ENCODE peak calls at places on chromosome 10, in four cellular contexts. A is D721Med, J is kidney epithelial cell, G is progenitor cell of endocrine pancreas. E is an unnamed sample.

GRCh38 chr10:70266056-70266455 is 17.7 kb downstream of the NPFFR1 start:
- DNase-seq in G (no peak), A (no peak), J (no peak), E (no peak)

GRCh38 chr10:61902448-61903183 is 1.1 kb downstream of the ARID5B start:
- DNase-seq in J (no peak), A (no peak), G (no peak), E (peak)

GRCh38 chr10:118251791-118252190 is 90.3 kb downstream of the FAM204A start:
- DNase-seq in G (no peak), A (no peak), J (no peak), E (no peak)

GRCh38 chr10:18381679-18382078 is 241.5 kb downstream of the CACNB2 start:
- DNase-seq in G (no peak), J (no peak), A (no peak), E (no peak)

GRCh38 chr10:90023950-90024349 is 322.6 kb downstream of the KIF20B start:
- DNase-seq in J (no peak), A (no peak), G (no peak), E (no peak)

GRCh38 chr10:17657116-17657500 is 13.2 kb downstream of the STAM start:
- DNase-seq in A (no peak), J (no peak), G (no peak), E (no peak)

GRCh38 chr10:84329094-84329611 is 764 bp downstream of the CCSER2 start:
- DNase-seq in J (no peak), A (no peak), G (no peak), E (peak)

GRCh38 chr10:86765548-86765947 is 9.1 kb downstream of the BMPR1A start:
- DNase-seq in G (no peak), A (no peak), J (no peak), E (no peak)

GRCh38 chr10:115355162-115355760 is 262.1 kb downstream of the ATRNL1 start:
- DNase-seq in J (peak), G (peak), A (no peak), E (peak)

GRCh38 chr10:43420369-43421200 is 11.6 kb upstream of the HNRNPF start:
- DNase-seq in J (no peak), A (no peak), G (peak), E (peak)

GRCh38 chr10:124428207-124428777 is 9.6 kb upstream of the OAT start:
- DNase-seq in A (no peak), J (no peak), G (no peak), E (no peak)

GRCh38 chr10:122327237-122328206 is 47.0 kb upstream of the PLEKHA1 start:
- DNase-seq in J (no peak), A (no peak), G (no peak), E (no peak)

GRCh38 chr10:122113161-122113944 is 124.4 kb downstream of the TACC2 start:
- DNase-seq in J (no peak), A (peak), G (peak), E (peak)

GRCh38 chr10:95388539-95388938 is 97.7 kb upstream of the PDLIM1 start:
- DNase-seq in A (no peak), J (no peak), G (no peak), E (no peak)

GRCh38 chr10:19983880-19984279 is 167.6 kb downstream of the PLXDC2 start:
- DNase-seq in A (no peak), J (no peak), G (no peak), E (no peak)

GRCh38 chr10:101562231-101562630 is 25.8 kb downstream of the POLL start:
- DNase-seq in A (no peak), G (no peak), J (no peak), E (no peak)

GRCh38 chr10:75408911-75409885 is 7.6 kb upstream of the ZNF503 start:
- DNase-seq in A (peak), J (no peak), G (peak), E (no peak)

GRCh38 chr10:64044098-64044497 is 522.9 kb downstream of the REEP3 start:
- DNase-seq in A (no peak), G (no peak), J (no peak), E (no peak)

GRCh38 chr10:118035358-118036031 is 11.2 kb downstream of the RAB11FIP2 start:
- DNase-seq in G (no peak), J (no peak), A (no peak), E (peak)

GRCh38 chr10:33252794-33253203 is 81.7 kb downstream of the NRP1 start:
- DNase-seq in G (no peak), A (no peak), J (no peak), E (peak)

GRCh38 chr10:110648743-110649651 is 4.9 kb downstream of the RBM20 start:
- DNase-seq in G (no peak), A (no peak), J (no peak), E (no peak)

GRCh38 chr10:33721509-33721908 is 387.0 kb upstream of the NRP1 start:
- DNase-seq in G (no peak), J (no peak), A (no peak), E (no peak)

GRCh38 chr10:80528901-80529300 is 8.8 kb upstream of the SH2D4B start:
- DNase-seq in G (no peak), J (no peak), A (no peak), E (no peak)

GRCh38 chr10:80530816-80531215 is 6.9 kb upstream of the SH2D4B start:
- DNase-seq in J (no peak), G (no peak), A (no peak), E (no peak)

GRCh38 chr10:80528185-80528700 is 9.5 kb upstream of the SH2D4B start:
- DNase-seq in J (no peak), A (no peak), G (no peak), E (no peak)

GRCh38 chr10:80529604-80530003 is 8.1 kb upstream of the SH2D4B start:
- DNase-seq in J (no peak), G (no peak), A (no peak), E (peak)

DNA sequence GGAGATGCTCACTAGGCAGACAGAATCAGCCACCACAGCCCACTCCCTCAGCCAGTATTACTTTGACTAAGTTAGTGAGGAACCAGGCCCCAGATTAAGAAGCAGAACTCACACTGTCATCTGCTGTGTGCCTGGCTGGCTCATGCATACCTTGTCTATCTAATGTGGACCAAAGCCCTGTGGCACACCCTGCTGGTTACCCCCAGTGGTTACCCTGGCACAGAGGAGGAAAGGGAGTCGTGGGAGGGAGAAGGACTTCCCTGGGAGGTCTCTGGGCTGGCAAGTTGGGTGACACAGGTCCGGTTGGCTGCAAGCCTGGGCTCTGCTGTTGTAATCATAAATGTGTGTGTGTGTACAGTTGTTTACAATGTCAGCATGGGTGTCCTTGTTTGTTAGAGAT is 7.5 kb upstream of the SH2D4B start:
- DNase-seq in G (no peak), J (no peak), A (no peak), E (peak)
- TF ChIP-seq CTCF in G (no peak), J (peak), A (no peak), E (peak)

GRCh38 chr10:113007821-113008220 is 57.8 kb downstream of the TCF7L2 start:
- DNase-seq in A (no peak), G (no peak), J (no peak), E (peak)

GRCh38 chr10:113007343-113007771 is 57.3 kb downstream of the TCF7L2 start:
- DNase-seq in G (no peak), A (no peak), J (no peak), E (no peak)

GRCh38 chr10:113015201-113015600 is 65.2 kb downstream of the TCF7L2 start:
- DNase-seq in A (no peak), G (no peak), J (no peak), E (no peak)

GRCh38 chr10:113006656-113007342 is 56.8 kb downstream of the TCF7L2 start:
- DNase-seq in J (no peak), A (no peak), G (no peak), E (no peak)

DNA sequence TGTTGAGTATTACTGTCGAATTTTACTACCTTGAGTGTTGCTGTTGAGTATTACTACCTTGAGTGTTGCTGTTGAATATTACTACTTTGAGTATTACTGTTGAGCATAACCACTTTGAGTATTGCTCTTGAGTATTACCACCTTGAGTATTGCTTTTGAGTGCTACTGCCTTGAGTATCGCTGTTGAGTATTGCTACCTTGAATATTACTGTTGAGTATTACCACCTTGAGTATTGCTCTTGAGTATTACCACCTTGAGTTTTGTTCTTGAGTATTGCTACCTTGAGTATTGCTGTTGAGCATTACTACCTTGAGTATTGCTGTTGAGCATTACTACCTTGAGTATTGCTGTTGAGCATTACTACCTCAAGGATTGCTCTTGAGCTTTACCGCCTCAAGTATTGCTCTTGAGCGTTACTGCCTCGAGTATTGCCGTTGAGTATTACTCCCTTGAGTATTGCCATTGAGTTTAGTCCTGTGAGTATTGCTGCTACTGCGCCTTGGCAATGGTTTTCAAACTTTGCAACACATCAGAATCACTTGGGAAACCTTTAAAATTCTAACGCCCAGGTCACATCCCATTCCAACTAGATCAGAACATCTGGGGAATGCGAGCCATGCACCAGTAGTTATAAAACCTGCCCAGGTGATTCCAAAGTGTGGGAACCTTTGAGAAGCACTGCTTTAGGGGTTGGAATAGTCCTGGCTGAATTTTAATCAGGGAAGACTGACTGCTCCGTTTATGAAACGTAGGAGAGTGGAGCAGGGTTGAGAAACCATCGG is 61.7 kb downstream of the TCF7L2 start:
- DNase-seq in J (no peak), A (no peak), G (no peak), E (no peak)
- TF ChIP-seq CTCF in J (no peak), A (no peak), G (no peak), E (no peak)

DNA sequence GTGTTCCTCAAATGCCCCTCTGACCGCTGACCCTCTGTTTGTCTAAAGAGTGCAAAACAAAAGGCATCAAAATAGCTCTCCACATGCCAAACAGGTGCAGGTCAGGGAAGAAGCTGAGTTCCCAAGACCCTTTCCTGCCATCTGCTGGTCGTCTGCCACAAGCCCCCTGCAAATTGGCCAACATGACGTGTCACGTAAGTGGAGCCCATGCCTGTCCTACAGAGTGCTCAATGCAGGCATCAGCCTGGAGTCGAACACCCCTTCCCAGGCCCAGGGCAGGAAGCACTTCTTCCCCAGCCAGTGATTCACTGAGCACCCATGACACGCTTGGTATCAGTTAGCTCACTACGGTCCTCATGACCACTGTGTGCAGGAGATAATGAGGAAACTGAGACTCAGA is 14.1 kb downstream of the TMEM72 start:
- DNase-seq in G (peak), J (no peak), A (no peak), E (no peak)
- TF ChIP-seq CTCF in G (peak), J (peak), A (peak), E (no peak)

GRCh38 chr10:50794490-50794889 is 54.8 kb downstream of the ASAH2B start:
- DNase-seq in J (no peak), A (no peak), G (no peak), E (no peak)

DNA sequence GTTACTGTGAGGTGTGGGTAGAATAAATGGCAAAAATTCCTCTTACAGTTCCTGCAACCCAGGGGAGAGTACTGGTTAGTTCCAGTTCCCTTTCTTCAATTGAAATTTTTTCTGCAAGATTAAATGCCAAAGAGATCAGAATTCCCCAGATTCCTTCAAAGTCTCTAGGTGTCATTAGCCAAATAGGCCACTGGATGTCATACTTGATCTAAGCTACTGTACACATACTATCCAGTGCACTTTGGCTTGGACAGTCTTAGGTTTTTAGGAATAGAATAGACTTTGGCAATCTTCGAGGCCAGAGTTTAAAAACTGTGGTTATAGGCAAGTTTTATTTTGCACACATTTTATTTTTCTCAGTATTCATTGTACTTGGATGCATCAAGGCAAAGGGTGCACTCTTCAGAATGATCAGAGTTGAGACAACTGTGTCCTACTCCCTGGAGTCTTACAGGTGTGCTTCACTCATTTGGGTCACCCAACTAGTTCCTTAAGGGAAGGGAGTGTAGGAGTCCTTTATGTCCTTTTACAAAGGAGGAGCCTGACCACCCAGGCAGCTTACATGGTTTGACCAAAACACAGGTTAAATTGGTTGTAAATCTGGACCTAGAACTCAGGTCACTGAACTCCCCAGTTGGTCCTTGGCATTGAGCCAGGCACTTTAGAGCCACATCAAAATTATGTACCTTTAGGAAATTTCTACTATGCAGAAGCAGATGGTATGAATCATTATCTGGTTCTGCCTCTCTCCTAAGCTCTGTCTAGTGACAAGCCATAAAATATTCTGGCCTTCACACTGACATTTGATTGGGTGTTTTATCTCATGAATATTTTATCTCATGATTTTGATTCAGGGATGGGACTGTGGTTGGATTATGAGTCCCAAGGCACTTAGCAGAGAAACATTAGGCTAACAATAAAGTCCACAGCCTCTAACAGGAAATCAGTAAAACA is 49.5 kb downstream of the ASAH2B start:
- DNase-seq in A (no peak), J (peak), G (no peak), E (peak)
- TF ChIP-seq CTCF in A (peak), J (peak), G (peak), E (peak)

GRCh38 chr10:50367732-50368131 is 116.4 kb upstream of the ASAH2 start:
- DNase-seq in J (no peak), A (no peak), G (no peak), E (peak)
- TF ChIP-seq CTCF in J (peak), A (peak), G (peak), E (peak)

GRCh38 chr10:15092855-15093408 is 4.2 kb upstream of the RPP38 start:
- DNase-seq in A (no peak), J (no peak), G (no peak), E (no peak)

GRCh38 chr10:15083674-15084501 is 4.7 kb downstream of the ACBD7 start:
- DNase-seq in A (no peak), G (no peak), J (no peak), E (no peak)

GRCh38 chr10:15091418-15091817 is 2.8 kb upstream of the ACBD7 start:
- DNase-seq in A (no peak), G (no peak), J (no peak), E (no peak)

GRCh38 chr10:15084502-15084922 is 4.1 kb downstream of the ACBD7 start:
- DNase-seq in J (peak), A (no peak), G (no peak), E (peak)

DNA sequence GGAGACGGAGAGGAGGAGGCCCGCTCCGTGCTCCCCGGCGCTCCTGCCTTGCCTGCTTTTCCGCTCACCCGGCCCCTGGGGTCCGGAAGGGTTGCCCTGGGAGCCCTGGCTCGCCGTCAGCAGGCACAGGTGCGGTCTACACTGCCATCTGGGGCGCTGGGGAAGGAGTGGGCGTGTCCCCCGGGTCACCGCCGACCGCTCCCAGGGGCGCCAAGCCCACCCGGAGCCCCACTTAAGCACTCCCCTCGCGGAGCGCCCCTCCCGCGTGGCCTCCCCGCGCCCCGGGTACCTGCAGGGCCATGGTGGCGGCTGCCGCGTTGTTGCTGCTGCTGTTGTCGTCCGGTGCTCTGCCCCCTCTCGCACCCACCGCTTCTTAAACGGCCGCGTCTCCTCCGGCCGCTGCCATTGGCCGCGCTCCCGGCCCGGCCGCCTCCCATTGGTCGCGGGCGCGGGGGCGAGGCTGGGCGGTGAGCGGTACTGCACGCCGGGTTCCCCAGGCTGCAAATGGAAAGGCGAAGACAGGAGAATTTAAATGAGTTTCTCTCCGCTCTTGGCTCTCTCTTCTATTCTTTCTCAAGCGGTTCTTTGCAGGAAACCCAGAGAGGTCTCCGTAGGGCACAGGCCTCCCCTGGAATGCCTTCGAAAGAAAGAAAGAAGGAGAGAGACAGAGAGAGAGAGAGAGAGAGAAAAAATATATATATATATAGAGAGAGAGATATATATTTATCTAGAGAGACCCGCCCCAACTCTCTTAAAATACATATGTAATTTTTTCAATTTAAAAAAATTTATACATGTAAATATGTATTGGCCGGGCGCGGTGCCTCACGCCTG is at the start of gene ACBD7:
- DNase-seq in A (peak), J (no peak), G (peak), E (peak)
- TF ChIP-seq CTCF in A (no peak), J (no peak), G (peak), E (peak)

GRCh38 chr10:49283491-49283890 is 15.5 kb upstream of the C10orf71 start:
- DNase-seq in A (no peak), G (no peak), J (no peak), E (no peak)
- TF ChIP-seq CTCF in A (no peak), G (no peak), J (no peak), E (no peak)

DNA sequence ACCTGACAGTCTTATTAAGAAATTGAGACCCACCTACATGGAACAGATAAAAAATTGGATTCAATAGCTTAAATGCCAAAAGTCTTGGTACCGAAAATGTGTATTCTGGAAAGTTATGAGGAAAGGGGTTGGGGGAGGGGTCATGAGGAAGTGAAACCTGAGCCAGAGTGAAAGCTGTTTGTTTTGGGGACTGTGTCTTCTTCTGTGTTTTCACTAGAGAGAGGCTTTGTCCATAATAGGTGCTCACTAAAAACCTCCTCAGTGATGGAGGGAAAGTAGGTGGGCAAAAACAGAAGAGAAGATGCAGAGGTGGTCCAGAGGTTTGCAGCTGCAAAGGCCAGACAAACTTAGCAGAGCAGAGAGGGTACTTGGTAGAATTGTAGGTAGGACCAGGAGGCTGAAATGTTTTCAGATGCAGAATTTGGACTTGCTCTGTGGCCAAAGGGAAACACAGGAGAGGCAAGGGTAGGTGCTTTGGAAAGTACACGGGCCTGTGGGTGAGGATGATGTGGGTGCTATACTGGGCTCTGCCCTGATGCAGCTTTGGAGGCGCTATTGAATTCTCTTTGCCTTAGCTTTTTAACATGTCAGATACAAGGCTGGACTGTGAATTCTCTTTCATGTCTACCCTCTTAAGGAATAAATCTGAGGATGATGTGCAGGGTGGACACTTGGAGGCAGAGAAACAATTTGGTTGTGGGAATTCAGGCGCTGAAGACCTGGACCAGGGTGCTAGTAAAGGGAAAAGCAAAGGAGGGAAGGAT is 254.6 kb downstream of the PTEN start:
- DNase-seq in G (no peak), J (no peak), A (no peak), E (no peak)
- TF ChIP-seq CTCF in G (peak), J (peak), A (no peak), E (peak)